ENCODE peak calls at places on chromosomes 6 and 20, in four cellular contexts. U is HCT116, B is esophagus muscularis mucosa, J is GM23338. V is an unnamed sample.

GRCh38 chr6:12767016-12767415 is 50.4 kb downstream of the PHACTR1 start:
- DNase-seq in U (no peak), B (no peak), J (no peak), V (no peak)

GRCh38 chr6:29376003-29376402 is 912 bp upstream of the OR12D3 start:
- DNase-seq in U (peak), B (no peak), J (peak), V (no peak)

GRCh38 chr20:50271674-50272412 is 81.2 kb downstream of the CEBPB start:
- DNase-seq in U (no peak), B (no peak), J (no peak), V (no peak)

GRCh38 chr6:136103763-136104311 is 146.3 kb downstream of the MTFR2 start:
- DNase-seq in U (no peak), B (no peak), J (peak), V (no peak)

GRCh38 chr6:2007165-2007564 is 238.2 kb downstream of the GMDS start:
- DNase-seq in U (no peak), B (no peak), J (no peak), V (no peak)

GRCh38 chr6:135871296-135871695 is 19.8 kb downstream of the PDE7B start:
- DNase-seq in U (no peak), B (no peak), J (no peak), V (no peak)

GRCh38 chr6:40587240-40588069 is at the start of gene LRFN2:
- DNase-seq in U (peak), B (no peak), J (peak), V (peak)

GRCh38 chr6:706161-706560 is 13.2 kb upstream of the EXOC2 start:
- DNase-seq in U (no peak), B (no peak), J (no peak), V (no peak)

GRCh38 chr20:2336471-2336870 is 40.7 kb downstream of the TGM3 start:
- DNase-seq in U (no peak), B (peak), J (no peak), V (no peak)

GRCh38 chr6:138403324-138403800 is 661 bp upstream of the HEBP2 start:
- DNase-seq in U (no peak), B (peak), J (no peak), V (no peak)

GRCh38 chr20:64119301-64119680 is 11.9 kb upstream of the NPBWR2 start:
- DNase-seq in U (no peak), B (no peak), J (no peak), V (no peak)

GRCh38 chr6:14953806-14954205 is 292.1 kb upstream of the JARID2 start:
- DNase-seq in U (no peak), B (no peak), J (no peak), V (no peak)

GRCh38 chr6:95866732-95867131 is 149.0 kb upstream of the FUT9 start:
- DNase-seq in U (peak), B (no peak), J (peak), V (no peak)

GRCh38 chr6:121956782-121957181 is 442.7 kb upstream of the HSF2 start:
- DNase-seq in U (no peak), B (no peak), J (no peak), V (no peak)

GRCh38 chr6:64803470-64804166 is 903.4 kb downstream of the EYS start:
- DNase-seq in U (no peak), B (no peak), J (no peak), V (peak)

GRCh38 chr6:159043236-159043635 is 1.6 kb downstream of the TAGAP start:
- DNase-seq in U (no peak), B (peak), J (no peak), V (no peak)

GRCh38 chr6:139013185-139013800 is 15.3 kb upstream of the ABRACL start:
- DNase-seq in U (no peak), B (no peak), J (no peak), V (no peak)

GRCh38 chr20:32674362-32674789 is 635 bp upstream of the C20orf203 start:
- DNase-seq in U (peak), B (no peak), J (peak), V (no peak)

GRCh38 chr6:105179244-105180065 is at the start of gene POPDC3:
- DNase-seq in U (no peak), B (no peak), J (peak), V (no peak)

GRCh38 chr6:134882426-134883038 is 67.4 kb downstream of the ALDH8A1 start:
- DNase-seq in U (peak), B (no peak), J (peak), V (peak)

GRCh38 chr20:63402178-63402859 is 41.2 kb upstream of the CHRNA4 start:
- DNase-seq in U (no peak), B (no peak), J (no peak), V (no peak)

GRCh38 chr6:110338820-110339470 is 19.2 kb downstream of the METTL24 start:
- DNase-seq in U (no peak), B (no peak), J (no peak), V (no peak)

GRCh38 chr6:166258854-166259276 is 49.3 kb downstream of the PRR18 start:
- DNase-seq in U (no peak), B (peak), J (no peak), V (no peak)

GRCh38 chr6:42434237-42434636 is 17.5 kb downstream of the TRERF1 start:
- DNase-seq in U (no peak), B (no peak), J (no peak), V (no peak)

GRCh38 chr6:107205062-107205461 is 89.7 kb upstream of the BEND3 start:
- DNase-seq in U (no peak), B (no peak), J (no peak), V (no peak)

GRCh38 chr6:5999688-6000608 is 6.8 kb downstream of the NRN1 start:
- DNase-seq in U (no peak), B (no peak), J (peak), V (no peak)

GRCh38 chr20:5973971-5974370 is 23.5 kb downstream of the MCM8 start:
- DNase-seq in U (no peak), B (no peak), J (no peak), V (no peak)

GRCh38 chr6:136319732-136320131 is 30.1 kb upstream of the BCLAF1 start:
- DNase-seq in U (no peak), B (no peak), J (no peak), V (no peak)

DNA sequence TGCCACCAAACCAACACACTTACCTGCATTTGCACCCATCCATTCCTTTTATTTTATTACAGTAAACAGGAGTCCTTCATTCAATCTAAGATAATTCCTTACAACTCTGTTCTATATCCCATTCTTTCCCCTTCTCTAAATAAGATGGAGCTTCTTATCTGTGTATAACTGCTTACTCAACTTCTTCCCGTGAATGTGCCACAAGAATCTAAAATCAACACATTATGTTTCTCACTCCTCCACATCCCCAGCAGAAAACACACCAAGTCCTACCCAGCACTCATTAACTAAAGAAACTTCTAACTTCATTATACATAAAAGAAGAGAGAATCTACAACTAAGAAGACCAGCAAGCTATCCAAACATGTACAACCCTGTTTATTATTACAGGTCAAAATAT is 141.1 kb downstream of the COL21A1 start:
- DNase-seq in U (no peak), B (no peak), J (no peak), V (no peak)
- TF ChIP-seq POLR2AphosphoS5 in U (no peak), B (no peak), J (no peak), V (no peak)

GRCh38 chr20:11271920-11272594 is 598.3 kb upstream of the JAG1 start:
- DNase-seq in U (no peak), B (no peak), J (no peak), V (no peak)

GRCh38 chr20:11271319-11271718 is 597.5 kb upstream of the JAG1 start:
- DNase-seq in U (no peak), B (no peak), J (peak), V (no peak)

GRCh38 chr20:11277170-11277569 is 603.4 kb upstream of the JAG1 start:
- DNase-seq in U (no peak), B (no peak), J (no peak), V (no peak)

GRCh38 chr20:11275740-11276139 is 601.9 kb upstream of the JAG1 start:
- DNase-seq in U (no peak), B (no peak), J (no peak), V (no peak)

GRCh38 chr20:11274137-11274536 is 600.3 kb upstream of the JAG1 start:
- DNase-seq in U (peak), B (no peak), J (peak), V (no peak)
- TF ChIP-seq POLR2AphosphoS5 in U (no peak), B (no peak), J (no peak), V (no peak)

GRCh38 chr20:58909585-58909984 is 57.1 kb downstream of the GNAS start:
- DNase-seq in U (no peak), B (no peak), J (no peak), V (no peak)
- TF ChIP-seq POLR2AphosphoS5 in U (no peak), B (no peak), J (no peak), V (no peak)

GRCh38 chr6:7996538-7997225 is 67.5 kb downstream of the BLOC1S5 start:
- DNase-seq in U (no peak), B (no peak), J (no peak), V (no peak)

GRCh38 chr6:7998103-7998725 is 66.0 kb downstream of the BLOC1S5 start:
- DNase-seq in U (no peak), B (no peak), J (no peak), V (no peak)

GRCh38 chr6:7999201-7999600 is 65.0 kb downstream of the BLOC1S5 start:
- DNase-seq in U (no peak), B (no peak), J (no peak), V (no peak)

GRCh38 chr6:8000080-8001035 is 63.8 kb downstream of the BLOC1S5 start:
- DNase-seq in U (no peak), B (no peak), J (no peak), V (no peak)

DNA sequence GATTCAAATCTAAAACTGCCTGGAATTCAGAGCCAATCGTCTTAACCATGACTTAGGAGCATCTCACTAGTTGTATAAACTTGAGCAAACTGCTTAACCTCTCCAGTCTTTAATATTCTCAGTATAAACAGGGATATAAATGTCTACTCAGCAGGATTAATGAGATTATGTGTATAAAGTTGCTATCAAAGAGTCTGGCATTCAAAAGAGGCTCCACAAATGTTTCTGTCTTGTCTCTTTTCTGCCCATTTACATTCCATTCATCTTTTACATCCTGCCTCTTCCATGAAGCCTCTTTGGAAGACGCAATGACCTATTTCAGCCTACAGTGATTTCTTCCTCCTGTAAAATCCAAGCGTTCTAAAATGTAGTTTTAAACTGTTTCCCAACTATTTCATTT is 66.9 kb downstream of the BLOC1S5 start:
- DNase-seq in U (no peak), B (no peak), J (no peak), V (no peak)
- TF ChIP-seq POLR2AphosphoS5 in U (no peak), B (no peak), J (no peak), V (no peak)

DNA sequence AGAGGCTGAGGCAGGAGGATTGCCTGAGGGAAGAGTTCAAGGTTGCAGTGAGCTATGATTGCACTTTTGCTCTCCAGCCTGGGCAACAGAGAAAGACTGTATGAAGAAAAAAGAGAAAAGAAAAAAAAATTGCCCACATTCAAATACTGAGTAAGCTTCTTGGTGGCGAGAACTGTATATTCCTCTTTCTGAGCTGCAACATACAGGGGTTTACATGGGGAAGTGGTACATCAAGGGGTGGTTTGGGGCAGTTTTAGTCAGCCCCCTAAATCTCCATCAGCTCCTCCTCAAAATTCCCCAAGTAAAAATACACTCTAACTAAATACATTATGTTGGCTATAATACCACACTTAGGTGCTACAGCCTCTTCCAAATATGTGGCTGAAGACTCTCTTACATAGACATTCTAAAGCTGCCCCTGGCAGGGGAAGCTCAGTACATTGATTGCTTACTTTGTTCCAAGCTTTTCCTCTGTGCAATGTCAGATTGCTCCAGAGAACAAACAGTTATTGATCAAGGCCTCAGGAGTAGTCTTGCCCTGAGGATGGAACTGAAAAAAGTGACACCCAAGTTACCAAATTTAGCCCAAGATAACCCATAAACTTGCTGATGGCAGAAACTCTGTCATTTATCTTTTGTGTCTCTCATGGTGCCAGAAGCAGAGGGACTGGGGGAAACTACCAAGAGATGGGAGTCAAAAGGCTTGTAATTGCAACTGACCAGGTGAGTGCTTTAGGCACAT is 107.4 kb upstream of the RIPOR2 start:
- DNase-seq in U (no peak), B (peak), J (no peak), V (no peak)
- TF ChIP-seq POLR2AphosphoS5 in U (no peak), B (no peak), J (no peak), V (no peak)

GRCh38 chr6:155328539-155329459 is 14.5 kb upstream of the TFB1M start:
- DNase-seq in U (no peak), B (no peak), J (no peak), V (no peak)
- TF ChIP-seq POLR2AphosphoS5 in U (no peak), B (no peak), J (no peak), V (no peak)

GRCh38 chr6:43668151-43669028 is 19.2 kb downstream of the MRPS18A start:
- DNase-seq in U (peak), B (no peak), J (peak), V (peak)
- TF ChIP-seq POLR2AphosphoS5 in U (peak), B (peak), J (peak), V (no peak)

V was measured in breast epithelium.